ENCODE peak calls at places on chromosome X, in four cellular contexts. B, M, J and L are unnamed samples.

GRCh38 chrX:129772796-129773431 is 6.8 kb upstream of the SASH3 start:
- DNase-seq in M (no peak), J (no peak), B (peak; percentile 25), L (peak; percentile 7)

GRCh38 chrX:54184474-54184873 is 1.4 kb upstream of the FAM120C start:
- DNase-seq in B (no peak), J (no peak), M (no peak), L (no peak)

GRCh38 chrX:63250253-63250868 is 100.8 kb downstream of the SPIN4 start:
- DNase-seq in M (no peak), J (peak; percentile 40), B (peak; percentile 10), L (no peak)

GRCh38 chrX:99348256-99348655 is 1061.8 kb downstream of the PCDH19 start:
- DNase-seq in M (no peak), B (no peak), J (no peak), L (no peak)

GRCh38 chrX:132025085-132025484 is 2.0 kb downstream of the STK26 start:
- DNase-seq in J (no peak), M (no peak), B (no peak), L (no peak)

GRCh38 chrX:46569621-46570020 is 3.9 kb upstream of the CHST7 start:
- DNase-seq in B (no peak), M (no peak), J (no peak), L (no peak)

GRCh38 chrX:7170903-7171302 is 22.9 kb upstream of the PUDP start:
- DNase-seq in B (peak; percentile 19), M (no peak), J (no peak), L (no peak)

GRCh38 chrX:10519278-10519677 is 101.1 kb downstream of the MID1 start:
- DNase-seq in M (no peak), B (no peak), J (no peak), L (no peak)

GRCh38 chrX:87526281-87526680 is 8.7 kb downstream of the KLHL4 start:
- DNase-seq in J (no peak), M (no peak), B (no peak), L (no peak)

GRCh38 chrX:21993265-21993664 is 38.9 kb upstream of the PHEX start:
- DNase-seq in J (no peak), M (no peak), B (no peak), L (peak; percentile 1)

GRCh38 chrX:5528057-5528456 is 700.6 kb downstream of the NLGN4X start:
- DNase-seq in M (no peak), J (no peak), B (no peak), L (no peak)

GRCh38 chrX:41686788-41687187 is 2.0 kb upstream of the GPR34 start:
- DNase-seq in M (no peak), J (no peak), B (no peak), L (no peak)

GRCh38 chrX:12791253-12792228 is at the start of gene PRPS2:
- DNase-seq in M (peak; percentile 33), J (peak; percentile 63), B (peak; percentile 69), L (no peak)

GRCh38 chrX:44775726-44776125 is 68.1 kb upstream of the DUSP21 start:
- DNase-seq in M (no peak), J (no peak), B (no peak), L (no peak)

GRCh38 chrX:153438522-153438921 is 7.3 kb downstream of the TREX2 start:
- DNase-seq in M (no peak), B (no peak), J (no peak), L (no peak)

GRCh38 chrX:14361430-14361829 is 167.9 kb upstream of the GLRA2 start:
- DNase-seq in J (no peak), B (no peak), M (no peak), L (no peak)

GRCh38 chrX:1443496-1444075 is 9.1 kb downstream of the ASMTL start:
- DNase-seq in B (no peak), J (no peak), M (no peak), L (no peak)

GRCh38 chrX:50881028-50881427 is 29.5 kb upstream of the BMP15 start:
- DNase-seq in J (no peak), B (peak; percentile 2), M (no peak), L (no peak)

GRCh38 chrX:96455078-96455477 is 229.6 kb upstream of the DIAPH2 start:
- DNase-seq in M (no peak), B (no peak), J (no peak), L (no peak)

GRCh38 chrX:2631743-2632532 is 59.2 kb upstream of the CD99 start:
- DNase-seq in J (no peak), M (no peak), B (no peak), L (no peak)

GRCh38 chrX:48824066-48824465 is 2.2 kb upstream of the ERAS start:
- DNase-seq in M (no peak), B (no peak), J (no peak), L (no peak)

GRCh38 chrX:71859637-71860036 is 51.0 kb upstream of the NHSL2 start:
- DNase-seq in B (peak; percentile 8), J (peak; percentile 37), M (no peak), L (no peak)

GRCh38 chrX:14673764-14674163 is 144.4 kb downstream of the GLRA2 start:
- DNase-seq in B (peak; percentile 24), J (no peak), M (no peak), L (no peak)

GRCh38 chrX:136425996-136426395 is 61.8 kb upstream of the BRS3 start:
- DNase-seq in M (no peak), J (no peak), B (no peak), L (no peak)

GRCh38 chrX:148872153-148872540 is 371.7 kb downstream of the AFF2 start:
- DNase-seq in B (no peak), M (no peak), J (no peak), L (no peak)

GRCh38 chrX:67692246-67692645 is 148.4 kb downstream of the AR start:
- DNase-seq in M (no peak), B (no peak), J (no peak), L (no peak)

GRCh38 chrX:10634681-10635161 is 14.3 kb upstream of the MID1 start:
- DNase-seq in M (no peak), J (no peak), B (no peak), L (no peak)

GRCh38 chrX:15497865-15498264 is 2.7 kb upstream of the BMX start:
- DNase-seq in J (peak; percentile 28), M (peak; percentile 31), B (peak; percentile 26), L (no peak)

GRCh38 chrX:120485562-120486520 is 16.7 kb upstream of the LAMP2 start:
- DNase-seq in J (peak; percentile 53), M (no peak), B (peak; percentile 52), L (peak; percentile 90)

GRCh38 chrX:46561931-46562721 is 11.4 kb upstream of the CHST7 start:
- DNase-seq in B (no peak), M (no peak), J (no peak), L (no peak)

GRCh38 chrX:136630881-136631280 is 17.1 kb upstream of the CD40LG start:
- DNase-seq in J (peak; percentile 49), M (no peak), B (no peak), L (no peak)

GRCh38 chrX:2500091-2500680 is 590 bp downstream of the DHRSX start:
- DNase-seq in J (peak; percentile 23), B (no peak), M (no peak), L (no peak)

GRCh38 chrX:638482-639131 is 8.0 kb downstream of the SHOX start:
- DNase-seq in J (no peak), M (no peak), B (no peak), L (no peak)

GRCh38 chrX:87727615-87728014 is 210.0 kb downstream of the KLHL4 start:
- DNase-seq in M (no peak), B (no peak), J (no peak), L (no peak)

GRCh38 chrX:14712096-14712495 is 160.8 kb downstream of the FANCB start:
- DNase-seq in M (no peak), J (no peak), B (no peak), L (no peak)